ENCODE peak calls at places on chromosomes 13 and 19, in six cellular contexts. Z is DND-41, X is ovary, O is mesenchymal stem cell, T is cardiac muscle cell, H is BE2C. W is an unnamed sample. For H3K4me1, the result is how much of the 10 kb centered on the place peaks cover.

GRCh38 chr19:28009696-28010095 is 1203.3 kb downstream of the UQCRFS1 start:
- DNase-seq in H (no peak), X (no peak), Z (no peak), O (no peak), T (no peak), W (no peak)

GRCh38 chr13:20395061-20395916 is 130.4 kb downstream of the CRYL1 start:
- DNase-seq in X (no peak), H (no peak), T (no peak), O (no peak), Z (no peak), W (no peak)

GRCh38 chr19:11191273-11191755 is 6.0 kb downstream of the KANK2 start:
- DNase-seq in O (peak), H (peak), Z (no peak), T (no peak), X (peak), W (peak)

GRCh38 chr13:104645786-104646185 is 1579.6 kb upstream of the SLC10A2 start:
- DNase-seq in X (no peak), H (no peak), Z (no peak), O (no peak), T (no peak), W (no peak)

GRCh38 chr13:63086286-63086685 is 1670.6 kb upstream of the PCDH20 start:
- DNase-seq in Z (no peak), H (no peak), X (no peak), T (no peak), O (no peak), W (no peak)

GRCh38 chr13:47326061-47326460 is 429.2 kb upstream of the HTR2A start:
- DNase-seq in O (peak), T (no peak), H (no peak), Z (no peak), X (no peak), W (no peak)

GRCh38 chr19:10233946-10234345 is 2.8 kb upstream of the S1PR2 start:
- DNase-seq in X (no peak), H (no peak), T (no peak), O (no peak), Z (no peak), W (no peak)

GRCh38 chr19:58510084-58510862 is 1.5 kb downstream of the SLC27A5 start:
- DNase-seq in T (no peak), X (no peak), Z (no peak), O (no peak), H (no peak), W (no peak)

DNA sequence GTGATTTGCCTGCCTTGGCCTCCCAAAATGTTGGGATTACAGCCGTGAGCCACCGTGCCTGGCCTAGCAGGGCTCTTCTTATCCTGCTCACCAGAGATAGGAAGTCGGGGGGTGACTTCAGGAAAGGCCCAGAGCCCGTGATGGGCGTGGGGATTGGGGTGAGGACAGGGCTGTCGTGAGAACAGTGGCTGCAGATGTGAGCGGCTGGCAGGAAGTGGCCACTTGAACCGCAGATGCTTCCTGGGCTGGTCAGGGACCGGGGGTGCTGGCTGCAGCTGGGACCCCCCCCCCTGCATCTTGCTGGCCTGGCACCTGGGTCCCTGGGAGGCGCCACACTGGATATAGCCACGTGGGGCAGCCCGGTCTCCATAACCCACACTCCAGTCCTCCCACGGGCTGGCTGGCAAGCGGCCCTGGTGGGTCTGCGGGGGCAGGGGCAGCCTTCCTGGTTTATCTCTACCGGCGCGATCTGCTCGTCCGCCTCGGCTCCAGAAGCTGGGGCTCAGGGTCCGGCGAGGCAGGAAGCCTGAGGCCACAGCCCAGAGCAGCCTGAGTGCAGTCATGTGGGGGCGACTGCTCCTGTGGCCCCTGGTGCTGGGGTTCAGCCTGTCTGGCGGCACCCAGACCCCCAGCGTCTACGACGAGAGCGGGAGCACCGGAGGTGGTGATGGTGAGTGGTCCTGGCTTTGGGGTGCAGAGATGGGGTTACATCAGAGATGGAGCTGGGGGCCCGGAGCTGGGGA is at the start of gene F2RL3:
- DNase-seq in X (peak), H (peak), Z (no peak), T (peak), O (peak), W (peak)
- H3K4me3 ChIP-seq in X (no peak), H (no peak), Z (no peak), T (no peak), O (no peak), W (peak)

DNA sequence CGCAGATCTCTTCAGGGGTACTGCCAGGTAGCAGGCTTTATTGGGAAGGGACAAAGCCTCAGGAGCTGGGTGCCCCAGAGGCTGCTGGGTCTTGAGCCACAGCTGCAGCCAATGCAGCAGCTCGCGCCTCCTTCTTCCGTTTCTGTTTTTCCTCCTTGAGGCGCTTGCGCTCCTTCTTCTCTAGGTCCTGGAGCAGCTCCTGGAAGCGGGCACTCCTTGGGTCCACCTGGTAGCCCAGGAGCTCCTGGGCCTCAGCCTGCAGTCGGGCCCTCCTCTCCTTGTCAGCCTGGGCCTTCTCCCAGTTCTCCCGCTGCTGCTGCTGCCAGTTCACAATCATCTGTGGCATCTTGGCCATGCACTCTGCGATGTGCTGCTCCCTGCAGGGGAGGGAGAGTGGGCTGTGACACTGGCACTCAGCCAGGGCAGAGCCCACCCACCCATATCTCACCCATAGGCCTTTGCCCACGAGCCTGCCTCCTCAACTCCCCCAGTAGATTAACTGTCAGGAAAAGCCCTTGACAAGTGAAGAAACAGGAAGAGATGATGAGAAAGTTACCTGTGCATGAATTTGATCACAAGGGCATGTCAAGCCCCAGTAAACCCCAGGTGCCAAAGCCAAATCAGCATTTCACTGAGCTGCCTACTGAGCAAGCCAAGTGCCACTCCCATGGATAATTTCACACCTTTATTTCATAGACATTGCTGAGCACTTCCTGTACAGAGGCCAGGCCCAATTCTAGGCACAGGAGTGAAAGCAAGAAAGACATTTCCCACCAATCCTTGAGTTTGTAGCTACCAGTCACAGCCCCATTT is 2.7 kb downstream of the GADD45GIP1 start:
- DNase-seq in X (no peak), O (no peak), H (peak), T (no peak), Z (no peak), W (no peak)
- H3K4me1 ChIP-seq in X (under half), O (under half), H (under half), T (under half), Z (under half), W (under half)

GRCh38 chr19:45664575-45664974 is 3.4 kb upstream of the GIPR start:
- DNase-seq in X (no peak), Z (no peak), H (no peak), T (no peak), O (no peak), W (no peak)

GRCh38 chr19:45668342-45668871 is 386 bp downstream of the GIPR start:
- DNase-seq in X (no peak), Z (no peak), O (no peak), T (no peak), H (no peak), W (no peak)

GRCh38 chr19:45670670-45671453 is 2.8 kb downstream of the GIPR start:
- DNase-seq in O (peak), X (peak), Z (no peak), T (peak), H (peak), W (peak)

GRCh38 chr19:45663800-45664199 is 4.2 kb upstream of the GIPR start:
- DNase-seq in O (no peak), T (no peak), Z (no peak), X (no peak), H (no peak), W (no peak)

DNA sequence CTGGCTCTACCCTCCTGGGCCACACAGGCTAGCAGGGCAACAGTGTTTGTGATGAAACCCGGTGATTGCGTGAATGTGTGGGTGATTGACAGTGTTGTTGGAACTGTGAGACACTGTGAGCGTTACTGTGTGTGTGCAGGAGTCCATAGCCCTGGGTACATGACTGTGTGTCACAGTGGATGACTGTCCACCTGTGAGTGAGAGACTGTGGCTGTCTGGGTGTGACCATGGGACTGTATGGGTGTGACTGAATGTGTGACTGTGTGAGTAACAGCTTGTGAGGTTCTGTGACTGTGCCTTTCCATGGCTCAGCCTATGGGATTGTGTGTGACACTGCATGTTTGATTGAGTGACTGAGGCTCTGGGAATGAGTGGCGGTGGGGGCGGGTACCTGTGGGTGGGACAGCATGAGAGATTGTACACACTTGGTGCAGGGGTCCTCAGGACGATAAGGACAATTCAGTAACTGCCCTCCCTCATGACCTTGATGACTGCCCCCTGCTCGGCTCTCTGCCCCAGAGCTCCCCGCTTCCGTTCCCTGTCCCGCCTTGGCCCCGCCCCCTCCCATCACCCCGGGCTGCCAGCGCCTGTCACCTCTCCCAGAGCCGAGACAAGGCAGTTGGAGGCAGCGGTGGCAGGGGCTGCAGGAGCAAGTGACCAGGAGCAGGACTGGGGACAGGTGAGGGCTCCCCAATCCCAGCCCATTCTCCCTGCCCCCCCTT is at the start of gene GIPR:
- DNase-seq in T (peak), X (no peak), H (peak), Z (peak), O (peak), W (no peak)
- H3K4me3 ChIP-seq in T (peak), X (no peak), H (peak), Z (peak), O (peak), W (no peak)

GRCh38 chr19:15529774-15530372 is 21.5 kb downstream of the CYP4F22 start:
- DNase-seq in O (no peak), Z (no peak), X (no peak), H (no peak), T (no peak), W (no peak)

GRCh38 chr19:15527705-15528104 is 19.4 kb downstream of the CYP4F22 start:
- DNase-seq in O (no peak), X (no peak), T (no peak), Z (no peak), H (no peak), W (no peak)

GRCh38 chr19:15524781-15525180 is 16.5 kb downstream of the CYP4F22 start:
- DNase-seq in T (no peak), X (no peak), O (no peak), H (no peak), Z (no peak), W (no peak)

GRCh38 chr19:15526408-15526807 is 18.1 kb downstream of the CYP4F22 start:
- DNase-seq in X (no peak), H (no peak), O (no peak), Z (no peak), T (no peak), W (no peak)

GRCh38 chr19:15525291-15525690 is 17.0 kb downstream of the CYP4F22 start:
- DNase-seq in T (no peak), X (no peak), H (no peak), Z (no peak), O (no peak), W (no peak)
- H3K4me1 ChIP-seq in T (under half), X (under half), H (under half), Z (under half), O (under half), W (under half)

GRCh38 chr19:55443045-55443823 is at the start of gene SHISA7:
- DNase-seq in H (no peak), O (no peak), Z (peak), T (no peak), X (no peak), W (no peak)
- H3K4me3 ChIP-seq in H (no peak), O (no peak), Z (no peak), T (no peak), X (no peak), W (no peak)

DNA sequence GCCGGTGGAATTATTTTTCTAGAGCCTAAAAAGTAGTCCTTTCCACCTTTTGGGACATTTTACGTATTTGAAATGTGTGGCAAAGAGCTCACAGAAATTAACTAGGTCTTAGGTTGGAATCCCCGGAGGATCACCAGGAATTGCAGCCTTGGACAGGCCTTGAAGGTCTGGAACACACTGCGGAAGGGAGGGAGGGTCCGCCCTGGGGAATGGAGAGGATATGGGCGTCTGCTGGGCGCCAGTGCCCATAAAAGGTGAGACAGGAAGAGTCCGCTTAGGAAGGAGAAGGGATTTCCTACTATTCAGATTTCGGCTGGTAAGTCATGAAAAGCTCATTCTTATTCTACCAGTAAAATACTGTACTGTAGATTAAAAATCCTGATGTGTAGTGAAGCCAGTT is 111.9 kb downstream of the COL4A2 start:
- DNase-seq in H (no peak), Z (no peak), O (no peak), T (no peak), X (no peak), W (no peak)
- H3K4me1 ChIP-seq in H (under half), Z (under half), O (under half), T (under half), X (under half), W (under half)

GRCh38 chr13:45242070-45242469 is 41.2 kb upstream of the KCTD4 start:
- DNase-seq in H (peak), Z (no peak), O (peak), T (peak), X (no peak), W (no peak)
- H3K4me3 ChIP-seq in H (no peak), Z (no peak), O (no peak), T (no peak), X (no peak), W (no peak)

W was measured in uterus.